ENCODE peak calls at places on chromosomes 6 and 20, in ten cellular contexts. Z is body of pancreas; D is SK-N-SH; K is activated T-cell treated with anti-CD3 and anti-CD28 coated beads, Interleukin-2, amount 50 U/mL, for 24 hours; F is HCT116; X is stimulated activated CD8-positive, alpha-beta memory T cell treated with anti-CD3 and anti-CD28 coated beads, Interleukin-15, amount 100 ng/mL, for 4 hours; Q is NCI-H1930; L is activated naive CD4-positive, alpha-beta T cell; S is sigmoid colon; N is GM04504. U is an unnamed sample.

GRCh38 chr6:138001750-138002349 is 105.4 kb downstream of the PERP start:
- DNase-seq in Z (peak), D (peak), K (peak), F (peak), X (peak), Q (no peak), L (peak), S (peak), N (peak), U (peak)

GRCh38 chr6:116446399-116446798 is 14.8 kb upstream of the CALHM6 start:
- DNase-seq in Z (no peak), D (no peak), K (no peak), F (no peak), X (no peak), Q (no peak), L (no peak), S (no peak), N (no peak), U (no peak)

GRCh38 chr20:43722153-43722505 is 4.7 kb downstream of the GTSF1L start:
- DNase-seq in Z (no peak), D (no peak), K (peak), F (no peak), X (peak), Q (no peak), L (peak), S (no peak), N (no peak), U (no peak)

GRCh38 chr6:1424306-1424927 is 35.0 kb downstream of the FOXF2 start:
- DNase-seq in Z (peak), D (peak), K (peak), F (peak), X (no peak), Q (peak), L (no peak), S (peak), N (peak), U (peak)

GRCh38 chr20:50193851-50194830 is 3.5 kb downstream of the CEBPB start:
- DNase-seq in Z (no peak), D (no peak), K (no peak), F (no peak), X (no peak), Q (no peak), L (no peak), S (peak), N (no peak), U (no peak)

GRCh38 chr6:24991748-24992467 is 56.1 kb upstream of the RIPOR2 start:
- DNase-seq in Z (peak), D (peak), K (peak), F (peak), X (peak), Q (peak), L (peak), S (no peak), N (no peak), U (no peak)

GRCh38 chr6:48183816-48184215 is 72.8 kb upstream of the PTCHD4 start:
- DNase-seq in Z (no peak), D (no peak), K (no peak), F (no peak), X (no peak), Q (no peak), L (no peak), S (no peak), N (no peak), U (no peak)

GRCh38 chr20:37686762-37687477 is 6.9 kb upstream of the CTNNBL1 start:
- DNase-seq in Z (no peak), D (no peak), K (no peak), F (no peak), X (no peak), Q (no peak), L (no peak), S (no peak), N (no peak), U (no peak)

GRCh38 chr6:23002044-23002619 is 432.8 kb downstream of the HDGFL1 start:
- DNase-seq in Z (no peak), D (no peak), K (no peak), F (no peak), X (no peak), Q (no peak), L (no peak), S (no peak), N (no peak), U (no peak)

GRCh38 chr6:8468731-8469130 is 33.4 kb upstream of the SLC35B3 start:
- DNase-seq in Z (no peak), D (no peak), K (no peak), F (no peak), X (no peak), Q (no peak), L (no peak), S (no peak), N (no peak), U (no peak)

GRCh38 chr20:12660918-12661317 is 347.9 kb upstream of the SPTLC3 start:
- DNase-seq in Z (peak), D (peak), K (no peak), F (no peak), X (no peak), Q (no peak), L (no peak), S (no peak), N (no peak), U (no peak)

GRCh38 chr6:2935566-2936291 is 32.6 kb upstream of the SERPINB9 start:
- DNase-seq in Z (no peak), D (no peak), K (no peak), F (no peak), X (no peak), Q (no peak), L (no peak), S (peak), N (no peak), U (no peak)

GRCh38 chr6:34630040-34630439 is 66.5 kb downstream of the ILRUN start:
- DNase-seq in Z (no peak), D (no peak), K (no peak), F (peak), X (no peak), Q (no peak), L (no peak), S (no peak), N (peak), U (no peak)

GRCh38 chr20:1811621-1812498 is 83.3 kb upstream of the SIRPA start:
- DNase-seq in Z (peak), D (no peak), K (no peak), F (no peak), X (no peak), Q (no peak), L (no peak), S (no peak), N (no peak), U (no peak)

GRCh38 chr6:29442670-29443184 is 3.6 kb downstream of the OR10C1 start:
- DNase-seq in Z (no peak), D (no peak), K (no peak), F (no peak), X (no peak), Q (no peak), L (no peak), S (no peak), N (no peak), U (no peak)

GRCh38 chr6:104686550-104687155 is 173.1 kb downstream of the HACE1 start:
- DNase-seq in Z (peak), D (no peak), K (no peak), F (no peak), X (no peak), Q (no peak), L (no peak), S (no peak), N (no peak), U (no peak)

GRCh38 chr20:63292292-63292701 is 689 bp upstream of the COL20A1 start:
- DNase-seq in Z (no peak), D (no peak), K (no peak), F (no peak), X (no peak), Q (no peak), L (no peak), S (no peak), N (no peak), U (no peak)

GRCh38 chr6:42505377-42505702 is 53.6 kb upstream of the TRERF1 start:
- DNase-seq in Z (no peak), D (no peak), K (no peak), F (no peak), X (no peak), Q (no peak), L (no peak), S (no peak), N (peak), U (no peak)

GRCh38 chr6:155524249-155524651 is 68.6 kb upstream of the NOX3 start:
- DNase-seq in Z (no peak), D (no peak), K (peak), F (no peak), X (no peak), Q (no peak), L (no peak), S (no peak), N (peak), U (no peak)

GRCh38 chr20:63171991-63172390 is 43.9 kb downstream of the YTHDF1 start:
- DNase-seq in Z (no peak), D (no peak), K (no peak), F (no peak), X (no peak), Q (no peak), L (no peak), S (no peak), N (no peak), U (no peak)

GRCh38 chr20:25285856-25286798 is 38.2 kb downstream of the PYGB start:
- DNase-seq in Z (peak), D (no peak), K (no peak), F (no peak), X (no peak), Q (no peak), L (no peak), S (peak), N (no peak), U (peak)

GRCh38 chr6:10369896-10370295 is 45.0 kb downstream of the TFAP2A start:
- DNase-seq in Z (no peak), D (no peak), K (no peak), F (no peak), X (no peak), Q (no peak), L (no peak), S (no peak), N (peak), U (no peak)

GRCh38 chr6:145561095-145561820 is 174.1 kb downstream of the EPM2A start:
- DNase-seq in Z (no peak), D (no peak), K (no peak), F (peak), X (no peak), Q (peak), L (no peak), S (no peak), N (no peak), U (no peak)

GRCh38 chr6:31216208-31216898 is 45.9 kb upstream of the POU5F1 start:
- DNase-seq in Z (no peak), D (no peak), K (no peak), F (no peak), X (no peak), Q (no peak), L (no peak), S (no peak), N (no peak), U (no peak)

GRCh38 chr6:113120577-113121285 is 736.4 kb upstream of the MARCKS start:
- DNase-seq in Z (no peak), D (no peak), K (no peak), F (peak), X (no peak), Q (no peak), L (no peak), S (no peak), N (peak), U (no peak)

GRCh38 chr6:157019733-157020132 is 242.6 kb downstream of the ARID1B start:
- DNase-seq in Z (no peak), D (no peak), K (no peak), F (no peak), X (no peak), Q (no peak), L (no peak), S (no peak), N (no peak), U (no peak)

GRCh38 chr20:57587278-57587988 is 26.5 kb downstream of the PCK1 start:
- DNase-seq in Z (no peak), D (no peak), K (no peak), F (no peak), X (no peak), Q (no peak), L (no peak), S (no peak), N (no peak), U (no peak)

GRCh38 chr6:89799756-89800155 is 19.8 kb downstream of the MDN1 start:
- DNase-seq in Z (no peak), D (no peak), K (no peak), F (no peak), X (no peak), Q (no peak), L (no peak), S (no peak), N (no peak), U (no peak)

GRCh38 chr6:146153040-146153758 is 124.3 kb downstream of the GRM1 start:
- DNase-seq in Z (no peak), D (no peak), K (no peak), F (no peak), X (no peak), Q (no peak), L (no peak), S (no peak), N (no peak), U (no peak)

GRCh38 chr6:139965393-139965792 is 590.9 kb upstream of the CITED2 start:
- DNase-seq in Z (no peak), D (no peak), K (no peak), F (no peak), X (no peak), Q (no peak), L (no peak), S (no peak), N (no peak), U (no peak)

GRCh38 chr6:87241304-87241703 is 81.1 kb upstream of the SMIM8 start:
- DNase-seq in Z (no peak), D (no peak), K (no peak), F (no peak), X (no peak), Q (no peak), L (no peak), S (no peak), N (no peak), U (no peak)

GRCh38 chr6:32622545-32623401 is 14.4 kb upstream of the HLA-DQA1 start:
- DNase-seq in Z (peak), D (peak), K (peak), F (no peak), X (no peak), Q (no peak), L (no peak), S (no peak), N (no peak), U (peak)